ENCODE peak calls at places on chromosomes 11 and 22, in five cellular contexts. A is IMR-90, V is BJ, M is cardiac fibroblast, N is body of pancreas. J is an unnamed sample.

GRCh38 chr11:86938900-86939880 is 16.0 kb downstream of the FZD4 start:
- DNase-seq in A (peak), V (no peak), M (peak), N (peak), J (no peak)

GRCh38 chr11:19633276-19633675 is 79.4 kb upstream of the NAV2 start:
- DNase-seq in A (no peak), V (no peak), M (peak), N (peak), J (no peak)

GRCh38 chr11:35303596-35304392 is 115.6 kb downstream of the SLC1A2 start:
- DNase-seq in A (peak), V (peak), M (peak), N (peak), J (peak)

GRCh38 chr11:87141322-87141721 is 103.6 kb downstream of the TMEM135 start:
- DNase-seq in A (no peak), V (no peak), M (no peak), N (no peak), J (no peak)

GRCh38 chr11:110862407-110862806 is 150.2 kb upstream of the ARHGAP20 start:
- DNase-seq in A (no peak), V (no peak), M (no peak), N (no peak), J (no peak)

GRCh38 chr11:34180045-34180813 is 74.8 kb downstream of the NAT10 start:
- DNase-seq in A (no peak), V (no peak), M (no peak), N (no peak), J (no peak)

GRCh38 chr11:63508009-63508408 is 2.1 kb downstream of the LGALS12 start:
- DNase-seq in A (no peak), V (no peak), M (peak), N (peak), J (no peak)

GRCh38 chr11:130209128-130209932 is 49.7 kb downstream of the ST14 start:
- DNase-seq in A (no peak), V (no peak), M (no peak), N (no peak), J (no peak)

GRCh38 chr11:84117394-84117793 is 831.2 kb upstream of the CCDC90B start:
- DNase-seq in A (peak), V (no peak), M (peak), N (no peak), J (no peak)

GRCh38 chr11:57764527-57764926 is 2.9 kb downstream of the CTNND1 start:
- DNase-seq in A (no peak), V (no peak), M (no peak), N (no peak), J (no peak)

GRCh38 chr11:57764972-57765371 is 3.4 kb downstream of the CTNND1 start:
- DNase-seq in A (no peak), V (no peak), M (no peak), N (no peak), J (no peak)

GRCh38 chr11:57761301-57762234 is at the start of gene CTNND1:
- DNase-seq in A (peak), V (peak), M (peak), N (peak), J (peak)

GRCh38 chr11:57762235-57762866 is 749 bp downstream of the CTNND1 start:
- DNase-seq in A (no peak), V (no peak), M (no peak), N (peak), J (no peak)

DNA sequence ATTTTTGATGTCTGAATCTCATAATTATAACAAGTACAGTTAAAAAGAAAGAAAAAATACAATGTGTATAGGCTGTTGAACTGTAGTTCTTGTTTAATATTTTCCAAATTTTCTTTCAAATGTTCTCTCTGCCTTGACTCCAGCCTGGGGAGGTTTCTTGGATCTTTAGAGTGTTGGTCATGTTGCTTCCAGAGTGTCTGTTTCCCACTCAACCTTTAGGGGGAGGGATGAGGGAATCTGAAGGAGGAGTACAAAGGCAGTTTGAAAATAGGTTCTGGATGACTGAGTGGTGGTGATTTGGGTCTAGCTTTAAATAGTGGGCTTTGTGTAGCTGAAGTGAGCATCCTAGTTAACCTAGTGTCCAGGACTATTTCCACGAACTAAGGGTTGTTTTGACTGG is 2.0 kb downstream of the CTNND1 start:
- DNase-seq in A (peak), V (no peak), M (peak), N (no peak), J (no peak)
- TF ChIP-seq CTCF in A (peak), V (peak), M (peak), N (no peak), J (peak)

DNA sequence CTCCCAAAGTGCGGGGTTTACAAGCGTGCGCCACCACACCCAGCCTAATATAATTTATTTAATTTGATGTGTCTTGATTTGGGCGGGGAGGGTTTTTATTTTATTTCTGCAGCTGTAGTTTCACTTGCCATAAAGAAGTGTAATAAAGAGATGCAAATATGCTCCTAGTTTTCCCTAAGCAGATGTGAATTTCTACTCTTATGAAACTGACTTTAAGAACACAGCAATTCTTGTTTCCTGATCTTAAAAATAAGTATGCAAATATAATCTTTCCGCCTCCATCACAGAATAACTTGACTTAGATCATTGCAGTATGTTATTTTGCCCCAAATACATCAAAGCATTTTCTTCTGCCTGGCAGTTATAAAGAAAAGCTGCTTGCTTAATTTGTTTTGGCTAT is 4.4 kb downstream of the SPCS2 start:
- DNase-seq in A (no peak), V (no peak), M (no peak), N (no peak), J (no peak)
- H3K4me3 ChIP-seq in A (no peak), V (no peak), M (no peak), N (no peak), J (no peak)

GRCh38 chr11:59765068-59765770 is 10.0 kb downstream of the STX3 start:
- DNase-seq in A (no peak), V (no peak), M (no peak), N (no peak), J (no peak)

GRCh38 chr11:59767212-59767611 is 12.0 kb downstream of the STX3 start:
- DNase-seq in A (no peak), V (no peak), M (no peak), N (no peak), J (no peak)

GRCh38 chr11:59769828-59770227 is 14.7 kb downstream of the STX3 start:
- DNase-seq in A (no peak), V (no peak), M (no peak), N (no peak), J (no peak)

GRCh38 chr11:59769086-59769485 is 13.9 kb downstream of the STX3 start:
- DNase-seq in A (no peak), V (no peak), M (no peak), N (no peak), J (no peak)

DNA sequence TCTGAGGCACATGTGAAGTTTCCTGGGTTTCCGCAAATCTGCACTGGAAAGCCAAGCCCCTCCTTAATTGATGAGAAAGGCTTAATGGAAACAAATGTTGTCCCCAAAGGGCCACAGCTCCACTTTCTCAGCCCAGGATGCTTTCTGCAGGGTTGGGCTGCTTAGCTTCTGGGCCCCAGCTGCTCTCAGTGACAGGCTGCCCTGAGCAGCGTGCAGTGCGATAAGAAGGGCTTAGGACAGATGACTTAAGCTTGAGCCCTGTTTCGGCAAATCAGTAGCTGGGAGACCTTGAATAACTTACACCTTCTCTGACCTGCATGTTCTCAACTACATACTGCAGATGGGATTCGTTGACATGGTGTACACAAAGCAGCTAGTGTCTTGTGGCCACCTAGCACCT is 11.4 kb downstream of the STX3 start:
- DNase-seq in A (no peak), V (no peak), M (no peak), N (peak), J (no peak)
- TF ChIP-seq CTCF in A (no peak), V (no peak), M (no peak), N (no peak), J (no peak)

GRCh38 chr22:42367980-42368378 is 64.2 kb downstream of the NFAM1 start:
- DNase-seq in A (no peak), V (no peak), M (no peak), N (peak), J (no peak)

GRCh38 chr22:42369250-42370041 is 62.8 kb downstream of the NFAM1 start:
- DNase-seq in A (peak), V (peak), M (peak), N (peak), J (no peak)

GRCh38 chr22:42365942-42366660 is 66.1 kb downstream of the NFAM1 start:
- DNase-seq in A (no peak), V (no peak), M (no peak), N (no peak), J (no peak)

GRCh38 chr22:42366815-42367581 is 65.2 kb downstream of the NFAM1 start:
- DNase-seq in A (no peak), V (no peak), M (no peak), N (peak), J (no peak)

DNA sequence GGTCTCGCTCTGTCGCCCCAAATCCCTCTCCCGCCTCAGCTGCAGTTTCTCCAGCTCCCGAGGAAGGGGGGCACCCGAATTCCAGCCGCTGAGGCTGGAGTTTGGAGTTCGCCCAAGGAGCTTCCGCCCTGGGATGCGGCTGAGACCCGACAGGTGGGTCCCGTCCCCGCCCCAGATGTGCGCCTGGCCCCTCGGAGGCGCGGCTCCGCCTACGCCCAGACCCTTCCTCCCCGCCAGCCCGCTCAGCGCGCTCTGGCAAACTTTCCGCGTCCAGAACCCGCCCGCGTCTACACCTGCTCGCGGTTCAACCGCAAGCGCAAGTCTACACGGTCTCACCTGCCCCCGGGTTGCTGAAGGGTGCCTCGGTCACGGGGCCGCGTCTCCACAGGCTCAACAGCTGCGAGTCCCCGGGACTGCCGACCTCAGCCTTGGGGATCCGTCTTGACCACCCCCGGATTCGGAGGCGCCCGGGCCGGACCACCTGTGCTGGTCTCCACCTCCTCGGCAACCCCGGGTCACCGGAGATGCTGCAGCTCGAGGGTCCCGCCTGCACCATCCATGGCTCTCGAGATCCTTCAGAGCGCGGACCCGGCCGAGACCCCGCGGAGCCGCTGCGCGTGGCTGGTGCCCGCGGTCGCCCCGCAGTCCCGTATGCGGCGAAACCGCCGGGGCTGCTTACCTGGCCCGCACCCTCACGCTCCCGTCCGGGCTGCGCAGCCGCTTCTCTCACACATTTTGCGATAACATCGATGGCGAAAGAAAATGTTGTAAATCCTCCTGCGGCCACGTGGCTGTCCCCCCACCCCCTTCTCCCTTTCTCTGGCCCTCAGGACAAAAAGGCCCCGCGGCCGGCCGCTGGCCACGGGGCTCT is 63.6 kb downstream of the NFAM1 start:
- DNase-seq in A (no peak), V (no peak), M (no peak), N (peak), J (no peak)
- H3K4me3 ChIP-seq in A (peak), V (peak), M (peak), N (peak), J (peak)

GRCh38 chr22:40453676-40454075 is 83.3 kb downstream of the SGSM3 start:
- DNase-seq in A (peak), V (no peak), M (no peak), N (no peak), J (no peak)

GRCh38 chr22:40450651-40451050 is 80.3 kb downstream of the SGSM3 start:
- DNase-seq in A (no peak), V (no peak), M (no peak), N (no peak), J (no peak)

GRCh38 chr22:40449676-40450035 is 79.3 kb downstream of the SGSM3 start:
- DNase-seq in A (peak), V (no peak), M (peak), N (no peak), J (no peak)

GRCh38 chr22:40451230-40451629 is 80.8 kb downstream of the SGSM3 start:
- DNase-seq in A (no peak), V (no peak), M (no peak), N (no peak), J (no peak)

DNA sequence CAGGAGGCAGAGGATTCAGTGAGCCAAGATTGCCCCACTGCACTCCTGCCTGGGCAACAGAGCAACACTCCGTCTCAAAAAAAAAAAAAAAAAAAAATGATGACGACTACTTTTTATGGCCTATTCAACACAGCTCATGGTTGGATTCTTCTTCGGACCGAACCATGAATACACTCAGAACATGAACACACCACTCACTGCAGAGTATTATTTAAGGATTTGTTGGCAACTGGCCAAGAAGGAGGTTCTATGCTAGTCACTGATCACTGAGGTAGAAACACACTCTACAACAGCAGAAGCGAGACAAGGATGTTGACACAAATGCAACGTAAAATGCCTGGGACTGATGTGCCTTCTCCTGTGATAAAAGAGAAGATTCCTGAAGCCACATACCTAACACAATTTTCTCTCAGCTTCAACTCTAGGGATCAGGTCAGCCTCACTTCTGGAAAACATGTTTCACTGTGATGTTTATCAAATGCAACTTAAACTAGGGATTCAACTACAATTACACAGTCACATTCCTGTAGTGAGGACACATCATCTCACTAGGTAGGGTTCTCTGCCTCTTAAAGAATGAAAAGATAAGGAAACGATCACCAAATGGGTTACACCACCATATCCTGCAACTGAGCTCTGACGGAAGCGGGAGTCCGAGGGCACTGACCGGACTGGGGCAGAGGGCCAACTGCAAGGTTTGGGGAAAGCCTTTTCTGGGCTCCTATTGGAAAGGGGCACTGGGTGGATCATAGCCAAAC is 82.5 kb downstream of the SGSM3 start:
- DNase-seq in A (peak), V (no peak), M (no peak), N (no peak), J (peak)
- TF ChIP-seq CTCF in A (no peak), V (no peak), M (no peak), N (no peak), J (no peak)

GRCh38 chr11:67442504-67443398 is 525 bp downstream of the CORO1B start:
- DNase-seq in A (no peak), V (no peak), M (no peak), N (no peak), J (no peak)
- H3K4me3 ChIP-seq in A (peak), V (peak), M (peak), N (peak), J (peak)

DNA sequence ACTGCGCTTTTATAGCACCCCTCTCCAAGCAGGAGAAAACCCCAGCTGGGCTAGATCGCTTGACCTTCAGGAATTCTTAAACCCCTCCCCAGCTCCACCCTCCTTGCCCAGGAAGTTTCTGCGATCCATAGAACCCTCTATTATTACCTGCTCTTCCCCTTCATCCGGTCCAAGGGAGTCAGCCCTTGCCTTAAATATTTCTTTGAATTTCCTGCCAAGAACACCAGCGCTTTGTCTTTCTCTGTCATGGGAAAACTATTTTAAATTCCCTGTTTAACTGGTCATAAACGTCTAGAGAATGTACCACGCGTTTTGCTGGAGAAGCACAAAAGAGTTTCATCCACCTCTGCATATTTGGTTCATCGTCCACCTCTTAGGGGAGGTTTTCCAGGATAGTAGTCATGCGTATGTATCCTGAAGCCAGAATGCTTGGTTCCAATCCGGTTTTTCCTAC is 522 bp upstream of the TRAF6 start:
- DNase-seq in A (peak), V (no peak), M (peak), N (no peak), J (no peak)
- TF ChIP-seq CTCF in A (no peak), V (no peak), M (no peak), N (no peak), J (no peak)

GRCh38 chr22:29152381-29153138 is 53.1 kb upstream of the EMID1 start:
- DNase-seq in A (no peak), V (no peak), M (peak), N (no peak), J (no peak)

GRCh38 chr22:29151316-29151715 is 54.4 kb upstream of the EMID1 start:
- DNase-seq in A (no peak), V (no peak), M (no peak), N (no peak), J (no peak)

GRCh38 chr22:29149841-29150555 is 55.7 kb upstream of the EMID1 start:
- DNase-seq in A (no peak), V (no peak), M (no peak), N (no peak), J (no peak)

GRCh38 chr22:29150701-29151100 is 55.0 kb upstream of the EMID1 start:
- DNase-seq in A (no peak), V (no peak), M (no peak), N (no peak), J (no peak)

GRCh38 chr22:29152045-29152380 is 53.7 kb upstream of the EMID1 start:
- DNase-seq in A (no peak), V (no peak), M (no peak), N (no peak), J (no peak)
- H3K4me3 ChIP-seq in A (no peak), V (no peak), M (no peak), N (no peak), J (no peak)